ENCODE peak calls at places on chromosomes 2 and 18, in four cellular contexts. O, U, L and Y are unnamed samples.

GRCh38 chr2:174235680-174236079 is 12.7 kb downstream of the OLA1 start:
- DNase-seq in U (no peak), O (no peak), L (no peak), Y (no peak)

GRCh38 chr2:203786912-203787311 is 80.5 kb downstream of the CD28 start:
- DNase-seq in O (no peak), L (no peak), U (no peak), Y (no peak)

GRCh38 chr18:58109251-58109650 is 65.2 kb downstream of the NEDD4L start:
- DNase-seq in O (no peak), U (no peak), L (no peak), Y (no peak)

GRCh38 chr2:157875720-157876065 is 437 bp downstream of the ACVR1 start:
- DNase-seq in O (peak), L (peak), U (peak), Y (peak)

GRCh38 chr2:169393068-169393590 is 30.8 kb upstream of the LRP2 start:
- DNase-seq in U (no peak), O (no peak), L (no peak), Y (no peak)

GRCh38 chr2:12055219-12055618 is 308.8 kb downstream of the LPIN1 start:
- DNase-seq in U (no peak), O (no peak), L (no peak), Y (no peak)

GRCh38 chr2:205858781-205859478 is 176.6 kb downstream of the NRP2 start:
- DNase-seq in O (no peak), L (no peak), U (no peak), Y (no peak)

GRCh38 chr2:239193426-239193825 is 207.4 kb downstream of the HDAC4 start:
- DNase-seq in U (no peak), O (no peak), L (no peak), Y (peak)

GRCh38 chr2:235371018-235371417 is 122.8 kb upstream of the AGAP1 start:
- DNase-seq in U (no peak), L (no peak), O (peak), Y (no peak)

GRCh38 chr2:73414651-73415050 is 29.0 kb downstream of the ALMS1 start:
- DNase-seq in U (no peak), O (no peak), L (no peak), Y (no peak)

GRCh38 chr2:164717000-164717597 is 95.8 kb upstream of the GRB14 start:
- DNase-seq in O (peak), L (no peak), U (no peak), Y (no peak)

GRCh38 chr2:176137883-176138282 is 8.4 kb downstream of the HOXD8 start:
- DNase-seq in L (no peak), O (no peak), U (no peak), Y (no peak)

GRCh38 chr2:232480201-232481190 is 7.1 kb downstream of the ECEL1 start:
- DNase-seq in U (no peak), O (no peak), L (no peak), Y (peak)

GRCh38 chr2:47093626-47094025 is 61.5 kb downstream of the STPG4 start:
- DNase-seq in L (no peak), O (no peak), U (no peak), Y (no peak)

GRCh38 chr2:124034265-124034664 is 9.2 kb downstream of the CNTNAP5 start:
- DNase-seq in L (no peak), U (no peak), O (no peak), Y (no peak)

GRCh38 chr2:187526776-187527175 is 27.5 kb downstream of the TFPI start:
- DNase-seq in O (no peak), L (no peak), U (no peak), Y (no peak)

GRCh38 chr2:217910875-217911212 is 92.0 kb downstream of the TNS1 start:
- DNase-seq in O (no peak), L (no peak), U (no peak), Y (no peak)

GRCh38 chr18:76357174-76357573 is 137.9 kb downstream of the ZNF516 start:
- DNase-seq in O (no peak), U (no peak), L (no peak), Y (no peak)

GRCh38 chr2:10433948-10434884 is 13.9 kb downstream of the ODC1 start:
- DNase-seq in O (no peak), L (no peak), U (no peak), Y (peak)

GRCh38 chr2:84925724-84926376 is 20.4 kb downstream of the TMSB10 start:
- DNase-seq in U (peak), L (peak), O (peak), Y (peak)

GRCh38 chr2:240818293-240818542 is 1.8 kb downstream of the KIF1A start:
- DNase-seq in O (no peak), L (no peak), U (no peak), Y (no peak)

GRCh38 chr2:225031599-225031998 is 10.7 kb downstream of the DOCK10 start:
- DNase-seq in O (no peak), U (no peak), L (no peak), Y (no peak)

GRCh38 chr18:79410731-79411613 is 15.2 kb downstream of the NFATC1 start:
- DNase-seq in O (no peak), U (no peak), L (no peak), Y (no peak)

GRCh38 chr18:45541421-45541820 is 73.9 kb upstream of the SLC14A2 start:
- DNase-seq in O (no peak), U (peak), L (no peak), Y (no peak)

GRCh38 chr18:10029711-10030110 is 115.9 kb downstream of the VAPA start:
- DNase-seq in L (no peak), U (no peak), O (no peak), Y (no peak)

GRCh38 chr2:101969723-101970122 is 22.0 kb upstream of the IL1R2 start:
- DNase-seq in L (no peak), U (no peak), O (no peak), Y (no peak)

GRCh38 chr18:43007365-43007764 is 108.1 kb downstream of the RIT2 start:
- DNase-seq in L (no peak), U (no peak), O (no peak), Y (no peak)

GRCh38 chr2:212495076-212495475 is 43.5 kb downstream of the ERBB4 start:
- DNase-seq in O (no peak), U (no peak), L (no peak), Y (no peak)

GRCh38 chr18:69876490-69876889 is 71.2 kb downstream of the CD226 start:
- DNase-seq in O (no peak), U (no peak), L (no peak), Y (no peak)

GRCh38 chr18:70662588-70662987 is 373.7 kb downstream of the SOCS6 start:
- DNase-seq in O (no peak), U (no peak), L (no peak), Y (no peak)

GRCh38 chr2:234966340-234966739 is 14.5 kb downstream of the SH3BP4 start:
- DNase-seq in U (no peak), L (no peak), O (no peak), Y (no peak)

GRCh38 chr2:232874677-232875223 is 4.7 kb downstream of the SNORC start:
- DNase-seq in U (no peak), L (no peak), O (no peak), Y (no peak)

GRCh38 chr2:26988165-26988879 is 17.9 kb downstream of the MAPRE3 start:
- DNase-seq in L (no peak), O (no peak), U (no peak), Y (no peak)

GRCh38 chr18:23283933-23284430 is 148.7 kb downstream of the CABLES1 start:
- DNase-seq in L (no peak), U (no peak), O (no peak), Y (no peak)

GRCh38 chr2:44948565-44949328 is 7.2 kb downstream of the SIX3 start:
- DNase-seq in L (no peak), U (no peak), O (no peak), Y (no peak)

GRCh38 chr2:128623776-128624424 is 305.2 kb upstream of the HS6ST1 start:
- DNase-seq in L (no peak), U (no peak), O (peak), Y (no peak)

GRCh38 chr2:16014041-16014787 is 73.9 kb downstream of the MYCN start:
- DNase-seq in U (no peak), O (peak), L (no peak), Y (no peak)